ENCODE peak calls at places on chromosome 13, in seven cellular contexts. One of them, this sample, is unnamed.

GRCh38 chr13:51257187-51257586 is 35.0 kb downstream of the FAM124A start:
- DNase-seq in effector memory CD4-positive, alpha-beta T cell: no peak
- DNase-seq in memory B cell: no peak
- DNase-seq in substantia nigra: no peak
- DNase-seq in glutamatergic neuron: no peak
- DNase-seq in GOT3: no peak
- DNase-seq in AG04450: no peak
- DNase-seq in this sample: no peak

GRCh38 chr13:49386664-49387063 is 57.2 kb downstream of the CAB39L start:
- DNase-seq in effector memory CD4-positive, alpha-beta T cell: no peak
- DNase-seq in memory B cell: no peak
- DNase-seq in substantia nigra: no peak
- DNase-seq in glutamatergic neuron: no peak
- DNase-seq in GOT3: no peak
- DNase-seq in AG04450: no peak
- DNase-seq in this sample: no peak

GRCh38 chr13:20301391-20302071 is 69.4 kb upstream of the GJB6 start:
- DNase-seq in effector memory CD4-positive, alpha-beta T cell: no peak
- DNase-seq in memory B cell: no peak
- DNase-seq in substantia nigra: no peak
- DNase-seq in glutamatergic neuron: peak; percentile 58
- DNase-seq in GOT3: no peak
- DNase-seq in AG04450: no peak
- DNase-seq in this sample: no peak

GRCh38 chr13:104984296-104984818 is 1551.1 kb downstream of the EFNB2 start:
- DNase-seq in effector memory CD4-positive, alpha-beta T cell: no peak
- DNase-seq in memory B cell: no peak
- DNase-seq in substantia nigra: no peak
- DNase-seq in glutamatergic neuron: no peak
- DNase-seq in GOT3: no peak
- DNase-seq in AG04450: no peak
- DNase-seq in this sample: no peak

GRCh38 chr13:43963726-43964125 is 84.0 kb downstream of the LACC1 start:
- DNase-seq in effector memory CD4-positive, alpha-beta T cell: no peak
- DNase-seq in memory B cell: no peak
- DNase-seq in substantia nigra: no peak
- DNase-seq in glutamatergic neuron: no peak
- DNase-seq in GOT3: no peak
- DNase-seq in AG04450: no peak
- DNase-seq in this sample: no peak

GRCh38 chr13:35984776-35985453 is 146.3 kb downstream of the DCLK1 start:
- DNase-seq in effector memory CD4-positive, alpha-beta T cell: no peak
- DNase-seq in memory B cell: no peak
- DNase-seq in substantia nigra: no peak
- DNase-seq in glutamatergic neuron: peak; percentile 58
- DNase-seq in GOT3: no peak
- DNase-seq in AG04450: no peak
- DNase-seq in this sample: no peak

GRCh38 chr13:102012299-102013293 is 389.3 kb downstream of the FGF14 start:
- DNase-seq in effector memory CD4-positive, alpha-beta T cell: no peak
- DNase-seq in memory B cell: no peak
- DNase-seq in substantia nigra: no peak
- DNase-seq in glutamatergic neuron: no peak
- DNase-seq in GOT3: no peak
- DNase-seq in AG04450: no peak
- DNase-seq in this sample: no peak

GRCh38 chr13:41222259-41222852 is 28.0 kb upstream of the KBTBD7 start:
- DNase-seq in effector memory CD4-positive, alpha-beta T cell: peak; percentile 12
- DNase-seq in memory B cell: peak; percentile 62
- DNase-seq in substantia nigra: no peak
- DNase-seq in glutamatergic neuron: peak; percentile 45
- DNase-seq in GOT3: no peak
- DNase-seq in AG04450: no peak
- DNase-seq in this sample: peak; percentile 22

GRCh38 chr13:99320693-99321481 is 13.7 kb upstream of the GPR183 start:
- DNase-seq in effector memory CD4-positive, alpha-beta T cell: no peak
- DNase-seq in memory B cell: no peak
- DNase-seq in substantia nigra: no peak
- DNase-seq in glutamatergic neuron: no peak
- DNase-seq in GOT3: no peak
- DNase-seq in AG04450: peak; percentile 44
- DNase-seq in this sample: no peak

GRCh38 chr13:27194895-27195764 is 23.5 kb upstream of the USP12 start:
- DNase-seq in effector memory CD4-positive, alpha-beta T cell: no peak
- DNase-seq in memory B cell: no peak
- DNase-seq in substantia nigra: no peak
- DNase-seq in glutamatergic neuron: no peak
- DNase-seq in GOT3: no peak
- DNase-seq in AG04450: no peak
- DNase-seq in this sample: peak; percentile 47

GRCh38 chr13:49538404-49538803 is 42.7 kb downstream of the PHF11 start:
- DNase-seq in effector memory CD4-positive, alpha-beta T cell: no peak
- DNase-seq in memory B cell: no peak
- DNase-seq in substantia nigra: no peak
- DNase-seq in glutamatergic neuron: no peak
- DNase-seq in GOT3: no peak
- DNase-seq in AG04450: no peak
- DNase-seq in this sample: no peak

GRCh38 chr13:39159971-39160370 is 121.7 kb downstream of the NHLRC3 start:
- DNase-seq in effector memory CD4-positive, alpha-beta T cell: no peak
- DNase-seq in memory B cell: no peak
- DNase-seq in substantia nigra: no peak
- DNase-seq in glutamatergic neuron: no peak
- DNase-seq in GOT3: no peak
- DNase-seq in AG04450: no peak
- DNase-seq in this sample: no peak

GRCh38 chr13:40271931-40272775 is 394.3 kb downstream of the FOXO1 start:
- DNase-seq in effector memory CD4-positive, alpha-beta T cell: no peak
- DNase-seq in memory B cell: no peak
- DNase-seq in substantia nigra: no peak
- DNase-seq in glutamatergic neuron: no peak
- DNase-seq in GOT3: no peak
- DNase-seq in AG04450: no peak
- DNase-seq in this sample: no peak

GRCh38 chr13:25881946-25882574 is 169.8 kb downstream of the SHISA2 start:
- DNase-seq in effector memory CD4-positive, alpha-beta T cell: no peak
- DNase-seq in memory B cell: no peak
- DNase-seq in substantia nigra: no peak
- DNase-seq in glutamatergic neuron: no peak
- DNase-seq in GOT3: no peak
- DNase-seq in AG04450: no peak
- DNase-seq in this sample: no peak

GRCh38 chr13:112449545-112449930 is 73.4 kb downstream of the SPACA7 start:
- DNase-seq in effector memory CD4-positive, alpha-beta T cell: no peak
- DNase-seq in memory B cell: no peak
- DNase-seq in substantia nigra: no peak
- DNase-seq in glutamatergic neuron: no peak
- DNase-seq in GOT3: no peak
- DNase-seq in AG04450: no peak
- DNase-seq in this sample: no peak

GRCh38 chr13:96525715-96526114 is 435.8 kb downstream of the HS6ST3 start:
- DNase-seq in effector memory CD4-positive, alpha-beta T cell: no peak
- DNase-seq in memory B cell: no peak
- DNase-seq in substantia nigra: no peak
- DNase-seq in glutamatergic neuron: no peak
- DNase-seq in GOT3: no peak
- DNase-seq in AG04450: no peak
- DNase-seq in this sample: no peak

GRCh38 chr13:45327253-45327954 is 13.6 kb downstream of the TPT1 start:
- DNase-seq in effector memory CD4-positive, alpha-beta T cell: no peak
- DNase-seq in memory B cell: no peak
- DNase-seq in substantia nigra: no peak
- DNase-seq in glutamatergic neuron: no peak
- DNase-seq in GOT3: no peak
- DNase-seq in AG04450: no peak
- DNase-seq in this sample: no peak

GRCh38 chr13:31773538-31773937 is 34.2 kb downstream of the RXFP2 start:
- DNase-seq in effector memory CD4-positive, alpha-beta T cell: no peak
- DNase-seq in memory B cell: no peak
- DNase-seq in substantia nigra: no peak
- DNase-seq in glutamatergic neuron: no peak
- DNase-seq in GOT3: no peak
- DNase-seq in AG04450: no peak
- DNase-seq in this sample: no peak

GRCh38 chr13:100269837-100270236 is 180.9 kb downstream of the PCCA start:
- DNase-seq in effector memory CD4-positive, alpha-beta T cell: no peak
- DNase-seq in memory B cell: no peak
- DNase-seq in substantia nigra: peak; percentile 2
- DNase-seq in glutamatergic neuron: no peak
- DNase-seq in GOT3: no peak
- DNase-seq in AG04450: peak; percentile 34
- DNase-seq in this sample: no peak

GRCh38 chr13:79659161-79659560 is 178.2 kb downstream of the NDFIP2 start:
- DNase-seq in effector memory CD4-positive, alpha-beta T cell: no peak
- DNase-seq in memory B cell: no peak
- DNase-seq in substantia nigra: no peak
- DNase-seq in glutamatergic neuron: no peak
- DNase-seq in GOT3: no peak
- DNase-seq in AG04450: no peak
- DNase-seq in this sample: no peak

GRCh38 chr13:32475403-32475802 is 47.5 kb upstream of the N4BP2L1 start:
- DNase-seq in effector memory CD4-positive, alpha-beta T cell: no peak
- DNase-seq in memory B cell: no peak
- DNase-seq in substantia nigra: no peak
- DNase-seq in glutamatergic neuron: no peak
- DNase-seq in GOT3: no peak
- DNase-seq in AG04450: no peak
- DNase-seq in this sample: no peak

GRCh38 chr13:46550822-46551221 is 2.1 kb upstream of the LRCH1 start:
- DNase-seq in effector memory CD4-positive, alpha-beta T cell: no peak
- DNase-seq in memory B cell: no peak
- DNase-seq in substantia nigra: no peak
- DNase-seq in glutamatergic neuron: no peak
- DNase-seq in GOT3: no peak
- DNase-seq in AG04450: no peak
- DNase-seq in this sample: no peak

GRCh38 chr13:83003185-83003584 is 879.1 kb downstream of the SLITRK1 start:
- DNase-seq in effector memory CD4-positive, alpha-beta T cell: no peak
- DNase-seq in memory B cell: no peak
- DNase-seq in substantia nigra: no peak
- DNase-seq in glutamatergic neuron: no peak
- DNase-seq in GOT3: no peak
- DNase-seq in AG04450: no peak
- DNase-seq in this sample: no peak

GRCh38 chr13:83065136-83065535 is 817.1 kb downstream of the SLITRK1 start:
- DNase-seq in effector memory CD4-positive, alpha-beta T cell: no peak
- DNase-seq in memory B cell: no peak
- DNase-seq in substantia nigra: no peak
- DNase-seq in glutamatergic neuron: no peak
- DNase-seq in GOT3: no peak
- DNase-seq in AG04450: no peak
- DNase-seq in this sample: no peak

GRCh38 chr13:21638319-21639282 is 32.3 kb upstream of the FGF9 start:
- DNase-seq in effector memory CD4-positive, alpha-beta T cell: no peak
- DNase-seq in memory B cell: peak; percentile 35
- DNase-seq in substantia nigra: no peak
- DNase-seq in glutamatergic neuron: no peak
- DNase-seq in GOT3: no peak
- DNase-seq in AG04450: no peak
- DNase-seq in this sample: no peak

GRCh38 chr13:30192320-30193093 is 114.8 kb downstream of the KATNAL1 start:
- DNase-seq in effector memory CD4-positive, alpha-beta T cell: no peak
- DNase-seq in memory B cell: no peak
- DNase-seq in substantia nigra: no peak
- DNase-seq in glutamatergic neuron: no peak
- DNase-seq in GOT3: no peak
- DNase-seq in AG04450: no peak
- DNase-seq in this sample: no peak

GRCh38 chr13:32790731-32791130 is 204.5 kb downstream of the PDS5B start:
- DNase-seq in effector memory CD4-positive, alpha-beta T cell: no peak
- DNase-seq in memory B cell: no peak
- DNase-seq in substantia nigra: no peak
- DNase-seq in glutamatergic neuron: no peak
- DNase-seq in GOT3: no peak
- DNase-seq in AG04450: no peak
- DNase-seq in this sample: no peak

GRCh38 chr13:111382411-111382810 is 62.0 kb downstream of the TEX29 start:
- DNase-seq in effector memory CD4-positive, alpha-beta T cell: no peak
- DNase-seq in memory B cell: no peak
- DNase-seq in substantia nigra: no peak
- DNase-seq in glutamatergic neuron: peak; percentile 2
- DNase-seq in GOT3: no peak
- DNase-seq in AG04450: no peak
- DNase-seq in this sample: no peak

This sample was measured in 8988T.